ENCODE peak calls at places on chromosomes 3 and 15, in six cellular contexts. L, E, R, K, G and H are unnamed samples.
A peak's percentile ranks its signal among the peaks of the same experiment; 100 is the strongest.

GRCh38 chr3:119309591-119309990 is 15.4 kb downstream of the ARHGAP31 start:
- DNase-seq in L (no peak), E (no peak), R (no peak), K (no peak), G (no peak), H (no peak)

GRCh38 chr3:34037263-34037662 is 238.8 kb downstream of the PDCD6IP start:
- DNase-seq in L (no peak), E (no peak), R (no peak), K (no peak), G (no peak), H (no peak)

GRCh38 chr3:46756642-46757041 is 39.0 kb upstream of the PRSS50 start:
- DNase-seq in L (no peak), E (no peak), R (no peak), K (no peak), G (no peak), H (no peak)

GRCh38 chr3:46541856-46542255 is 24.2 kb downstream of the LRRC2 start:
- DNase-seq in L (no peak), E (no peak), R (peak; percentile 38), K (no peak), G (no peak), H (no peak)

GRCh38 chr15:73366766-73367623 is 1.8 kb downstream of the HCN4 start:
- DNase-seq in L (no peak), E (no peak), R (no peak), K (no peak), G (no peak), H (no peak)

GRCh38 chr3:136728434-136728833 is 23.7 kb downstream of the STAG1 start:
- DNase-seq in L (no peak), E (no peak), R (no peak), K (no peak), G (no peak), H (no peak)

GRCh38 chr3:126858887-126859286 is 124.0 kb upstream of the PLXNA1 start:
- DNase-seq in L (peak; percentile 93), E (no peak), R (no peak), K (no peak), G (no peak), H (no peak)

GRCh38 chr3:170007031-170007663 is 30.6 kb upstream of the GPR160 start:
- DNase-seq in L (peak; percentile 12), E (peak; percentile 48), R (peak; percentile 85), K (peak; percentile 79), G (no peak), H (no peak)

GRCh38 chr3:139303216-139303615 is 40.6 kb upstream of the MRPS22 start:
- DNase-seq in L (no peak), E (no peak), R (no peak), K (no peak), G (no peak), H (no peak)

GRCh38 chr15:62545392-62546227 is 380.5 kb upstream of the C2CD4B start:
- DNase-seq in L (peak; percentile 76), E (no peak), R (no peak), K (no peak), G (no peak), H (no peak)

GRCh38 chr3:158420654-158421396 is 150.2 kb upstream of the MLF1 start:
- DNase-seq in L (peak; percentile 94), E (no peak), R (peak; percentile 75), K (no peak), G (no peak), H (no peak)

GRCh38 chr3:171488479-171488878 is 28.3 kb upstream of the TNIK start:
- DNase-seq in L (no peak), E (no peak), R (no peak), K (no peak), G (no peak), H (no peak)

GRCh38 chr3:33173103-33173502 is 45.5 kb downstream of the SUSD5 start:
- DNase-seq in L (no peak), E (no peak), R (no peak), K (no peak), G (no peak), H (no peak)

GRCh38 chr3:16113704-16114103 is 60.8 kb upstream of the GALNT15 start:
- DNase-seq in L (peak; percentile 40), E (no peak), R (no peak), K (no peak), G (no peak), H (no peak)

GRCh38 chr15:94930441-94930840 is 699.1 kb downstream of the MCTP2 start:
- DNase-seq in L (no peak), E (no peak), R (no peak), K (no peak), G (no peak), H (no peak)

GRCh38 chr3:186413615-186414415 is 51.8 kb upstream of the DGKG start:
- DNase-seq in L (peak; percentile 61), E (no peak), R (peak; percentile 46), K (no peak), G (no peak), H (no peak)

GRCh38 chr3:195063596-195064193 is 207.3 kb downstream of the XXYLT1 start:
- DNase-seq in L (no peak), E (no peak), R (no peak), K (no peak), G (no peak), H (no peak)

GRCh38 chr3:62145086-62145757 is 228.1 kb downstream of the FEZF2 start:
- DNase-seq in L (no peak), E (no peak), R (no peak), K (no peak), G (no peak), H (no peak)

GRCh38 chr3:193548406-193548805 is 6.3 kb downstream of the ATP13A4 start:
- DNase-seq in L (no peak), E (no peak), R (no peak), K (no peak), G (no peak), H (no peak)

GRCh38 chr3:139532996-139533395 is 6.5 kb downstream of the RBP1 start:
- DNase-seq in L (no peak), E (no peak), R (no peak), K (no peak), G (no peak), H (no peak)

GRCh38 chr3:40287248-40287647 is 22.3 kb upstream of the EIF1B start:
- DNase-seq in L (no peak), E (no peak), R (no peak), K (no peak), G (no peak), H (no peak)

GRCh38 chr3:149678365-149678948 is 20.6 kb upstream of the WWTR1 start:
- DNase-seq in L (peak; percentile 57), E (no peak), R (no peak), K (no peak), G (no peak), H (no peak)

GRCh38 chr15:70922119-70922518 is 29.5 kb downstream of the LRRC49 start:
- DNase-seq in L (no peak), E (no peak), R (no peak), K (no peak), G (no peak), H (no peak)

GRCh38 chr15:80977627-80978036 is 12.0 kb downstream of the MESD start:
- DNase-seq in L (no peak), E (no peak), R (peak; percentile 36), K (no peak), G (peak; percentile 29), H (no peak)

GRCh38 chr15:44157679-44158078 is 37.4 kb downstream of the FRMD5 start:
- DNase-seq in L (peak; percentile 96), E (no peak), R (no peak), K (no peak), G (no peak), H (no peak)